ENCODE peak calls at places on chromosomes 6 and 20, in seven cellular contexts. One of them, this sample, is unnamed.

GRCh38 chr20:32925481-32926196 is 66.9 kb downstream of the EFCAB8 start:
- DNase-seq in endodermal cell: no peak
- DNase-seq in lung: no peak
- DNase-seq in psoas muscle: no peak
- DNase-seq in breast epithelium: no peak
- DNase-seq in adrenal gland: no peak
- DNase-seq in tibial nerve: no peak
- DNase-seq in this sample: no peak

GRCh38 chr6:116624036-116624805 is 7.9 kb downstream of the RSPH4A start:
- DNase-seq in adrenal gland: no peak
- DNase-seq in lung: no peak
- DNase-seq in tibial nerve: no peak
- DNase-seq in breast epithelium: no peak
- DNase-seq in psoas muscle: no peak
- DNase-seq in endodermal cell: no peak
- DNase-seq in this sample: no peak

GRCh38 chr6:161013697-161014096 is 22.1 kb downstream of the MAP3K4 start:
- DNase-seq in endodermal cell: no peak
- DNase-seq in psoas muscle: no peak
- DNase-seq in tibial nerve: no peak
- DNase-seq in adrenal gland: no peak
- DNase-seq in lung: no peak
- DNase-seq in breast epithelium: no peak
- DNase-seq in this sample: no peak

GRCh38 chr6:48624631-48625030 is 513.6 kb upstream of the PTCHD4 start:
- DNase-seq in psoas muscle: no peak
- DNase-seq in adrenal gland: no peak
- DNase-seq in breast epithelium: no peak
- DNase-seq in endodermal cell: no peak
- DNase-seq in lung: no peak
- DNase-seq in tibial nerve: no peak
- DNase-seq in this sample: no peak

GRCh38 chr20:2397595-2398145 is 17.0 kb downstream of the TGM6 start:
- DNase-seq in lung: no peak
- DNase-seq in tibial nerve: no peak
- DNase-seq in psoas muscle: no peak
- DNase-seq in adrenal gland: no peak
- DNase-seq in endodermal cell: peak
- DNase-seq in breast epithelium: no peak
- DNase-seq in this sample: no peak

GRCh38 chr20:29874476-29875202 is 1382.8 kb upstream of the DEFB115 start:
- DNase-seq in adrenal gland: peak
- DNase-seq in breast epithelium: peak
- DNase-seq in endodermal cell: no peak
- DNase-seq in lung: no peak
- DNase-seq in tibial nerve: no peak
- DNase-seq in psoas muscle: no peak
- DNase-seq in this sample: no peak

GRCh38 chr6:139291813-139292619 is at the start of gene TXLNB:
- DNase-seq in psoas muscle: peak
- DNase-seq in tibial nerve: peak
- DNase-seq in lung: peak
- DNase-seq in endodermal cell: peak
- DNase-seq in adrenal gland: peak
- DNase-seq in breast epithelium: peak
- DNase-seq in this sample: peak

GRCh38 chr6:53524455-53524815 is 20.5 kb downstream of the GCLC start:
- DNase-seq in tibial nerve: no peak
- DNase-seq in breast epithelium: no peak
- DNase-seq in lung: no peak
- DNase-seq in psoas muscle: no peak
- DNase-seq in endodermal cell: no peak
- DNase-seq in adrenal gland: no peak
- DNase-seq in this sample: no peak

GRCh38 chr6:8065519-8065911 is 1.3 kb upstream of the BLOC1S5 start:
- DNase-seq in tibial nerve: no peak
- DNase-seq in endodermal cell: no peak
- DNase-seq in breast epithelium: no peak
- DNase-seq in adrenal gland: no peak
- DNase-seq in lung: no peak
- DNase-seq in psoas muscle: no peak
- DNase-seq in this sample: peak

GRCh38 chr6:71012871-71013456 is 56.1 kb upstream of the B3GAT2 start:
- DNase-seq in endodermal cell: peak
- DNase-seq in adrenal gland: peak
- DNase-seq in breast epithelium: no peak
- DNase-seq in tibial nerve: no peak
- DNase-seq in psoas muscle: no peak
- DNase-seq in lung: no peak
- DNase-seq in this sample: no peak

GRCh38 chr20:60977896-60978295 is 274.2 kb upstream of the CDH4 start:
- DNase-seq in tibial nerve: no peak
- DNase-seq in endodermal cell: no peak
- DNase-seq in psoas muscle: no peak
- DNase-seq in adrenal gland: no peak
- DNase-seq in breast epithelium: no peak
- DNase-seq in lung: no peak
- DNase-seq in this sample: peak

GRCh38 chr6:159955945-159956361 is 12.9 kb upstream of the IGF2R start:
- DNase-seq in psoas muscle: no peak
- DNase-seq in adrenal gland: no peak
- DNase-seq in endodermal cell: no peak
- DNase-seq in breast epithelium: no peak
- DNase-seq in tibial nerve: no peak
- DNase-seq in lung: no peak
- DNase-seq in this sample: no peak

GRCh38 chr6:159959165-159959975 is 9.5 kb upstream of the IGF2R start:
- DNase-seq in psoas muscle: no peak
- DNase-seq in endodermal cell: no peak
- DNase-seq in lung: no peak
- DNase-seq in adrenal gland: no peak
- DNase-seq in breast epithelium: no peak
- DNase-seq in tibial nerve: no peak
- DNase-seq in this sample: no peak

GRCh38 chr6:159961523-159961922 is 7.4 kb upstream of the IGF2R start:
- DNase-seq in endodermal cell: no peak
- DNase-seq in lung: no peak
- DNase-seq in tibial nerve: no peak
- DNase-seq in breast epithelium: no peak
- DNase-seq in psoas muscle: no peak
- DNase-seq in adrenal gland: no peak
- DNase-seq in this sample: no peak

GRCh38 chr6:159959976-159960384 is 8.9 kb upstream of the IGF2R start:
- DNase-seq in tibial nerve: no peak
- DNase-seq in breast epithelium: no peak
- DNase-seq in psoas muscle: no peak
- DNase-seq in endodermal cell: no peak
- DNase-seq in lung: no peak
- DNase-seq in adrenal gland: no peak
- DNase-seq in this sample: no peak

DNA sequence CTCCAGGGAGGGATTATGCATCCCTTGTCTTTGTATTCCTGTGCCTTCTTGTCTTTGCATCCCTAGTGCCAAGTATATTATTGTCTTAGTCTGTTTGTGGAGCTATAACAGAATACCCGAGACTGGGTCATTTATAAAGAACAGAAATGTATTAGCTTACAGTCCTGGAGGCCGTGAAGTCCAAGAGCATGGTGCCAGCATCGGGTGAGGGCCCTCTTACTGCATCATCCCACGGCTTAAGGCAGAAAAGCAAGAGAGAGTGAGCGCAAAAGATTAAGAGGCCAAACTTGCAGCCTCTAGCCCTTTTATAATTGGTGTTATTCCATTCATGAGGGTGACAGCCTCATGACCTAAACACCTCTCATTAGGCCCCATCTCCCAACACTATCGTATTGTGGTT is 8.4 kb upstream of the IGF2R start:
- DNase-seq in breast epithelium: no peak
- DNase-seq in lung: no peak
- DNase-seq in psoas muscle: no peak
- DNase-seq in adrenal gland: no peak
- DNase-seq in tibial nerve: no peak
- DNase-seq in endodermal cell: no peak
- DNase-seq in this sample: no peak
- H3K27ac ChIP-seq in breast epithelium: peak
- H3K27ac ChIP-seq in lung: peak
- H3K27ac ChIP-seq in psoas muscle: no peak
- H3K27ac ChIP-seq in adrenal gland: peak
- H3K27ac ChIP-seq in tibial nerve: peak
- H3K27ac ChIP-seq in endodermal cell: no peak
- H3K27ac ChIP-seq in this sample: no peak

DNA sequence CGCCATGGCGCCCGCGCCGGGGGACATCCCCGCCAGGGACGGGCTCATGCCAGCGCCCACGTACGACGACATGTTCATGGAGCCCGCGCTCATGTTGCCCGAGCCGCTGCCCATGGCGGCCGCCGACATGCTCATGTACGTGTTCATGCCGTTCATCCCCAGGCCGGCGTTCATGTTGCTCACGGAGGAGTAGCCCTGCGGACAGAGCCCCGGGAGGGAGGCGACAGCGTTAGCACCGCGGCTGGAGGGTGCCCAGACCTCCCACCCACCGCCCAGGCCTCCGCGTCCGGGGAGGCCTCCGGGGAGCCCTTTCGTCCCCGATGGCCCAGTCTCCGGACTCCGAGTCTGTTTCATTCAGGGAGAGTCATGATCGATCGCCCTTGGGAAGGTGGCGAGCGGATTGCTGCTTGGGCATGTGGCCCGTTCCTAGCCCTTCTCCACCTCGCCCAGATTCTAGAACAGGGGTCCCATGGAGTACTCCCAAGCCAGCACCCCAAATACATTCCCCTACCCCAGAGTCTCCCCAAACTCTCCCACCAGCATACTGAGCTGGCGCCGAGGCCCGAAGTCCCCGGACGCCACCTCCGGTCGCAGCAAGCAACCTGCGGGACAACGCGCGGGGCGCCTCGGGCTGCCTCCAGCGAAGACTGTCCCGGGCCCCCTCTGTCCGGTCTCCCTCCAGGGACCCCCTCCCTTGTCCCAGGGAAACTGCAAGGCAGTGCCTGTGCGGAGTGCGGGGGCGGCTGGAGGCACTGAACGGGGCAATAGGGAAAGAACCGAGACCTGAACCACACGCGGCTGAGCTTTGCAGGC is 1.2 kb downstream of the FOXA2 start:
- DNase-seq in endodermal cell: peak
- DNase-seq in tibial nerve: no peak
- DNase-seq in breast epithelium: no peak
- DNase-seq in adrenal gland: no peak
- DNase-seq in lung: no peak
- DNase-seq in psoas muscle: no peak
- DNase-seq in this sample: no peak
- TF ChIP-seq CTCF in endodermal cell: peak
- TF ChIP-seq CTCF in tibial nerve: no peak
- TF ChIP-seq CTCF in breast epithelium: no peak
- TF ChIP-seq CTCF in adrenal gland: no peak
- TF ChIP-seq CTCF in lung: no peak
- TF ChIP-seq CTCF in psoas muscle: no peak
- TF ChIP-seq CTCF in this sample: no peak

GRCh38 chr20:63234693-63235398 is 859 bp upstream of the BIRC7 start:
- DNase-seq in psoas muscle: no peak
- DNase-seq in lung: no peak
- DNase-seq in breast epithelium: no peak
- DNase-seq in adrenal gland: no peak
- DNase-seq in endodermal cell: peak
- DNase-seq in tibial nerve: no peak
- DNase-seq in this sample: no peak

GRCh38 chr20:63235399-63235983 is at the start of gene BIRC7:
- DNase-seq in breast epithelium: no peak
- DNase-seq in adrenal gland: no peak
- DNase-seq in tibial nerve: no peak
- DNase-seq in lung: no peak
- DNase-seq in psoas muscle: no peak
- DNase-seq in endodermal cell: no peak
- DNase-seq in this sample: no peak

GRCh38 chr20:63238491-63239126 is 2.9 kb downstream of the BIRC7 start:
- DNase-seq in psoas muscle: no peak
- DNase-seq in tibial nerve: no peak
- DNase-seq in endodermal cell: no peak
- DNase-seq in adrenal gland: no peak
- DNase-seq in lung: no peak
- DNase-seq in breast epithelium: no peak
- DNase-seq in this sample: no peak

GRCh38 chr20:63233924-63234323 is 1.8 kb upstream of the BIRC7 start:
- DNase-seq in tibial nerve: no peak
- DNase-seq in breast epithelium: no peak
- DNase-seq in lung: no peak
- DNase-seq in adrenal gland: no peak
- DNase-seq in psoas muscle: no peak
- DNase-seq in endodermal cell: no peak
- DNase-seq in this sample: no peak

DNA sequence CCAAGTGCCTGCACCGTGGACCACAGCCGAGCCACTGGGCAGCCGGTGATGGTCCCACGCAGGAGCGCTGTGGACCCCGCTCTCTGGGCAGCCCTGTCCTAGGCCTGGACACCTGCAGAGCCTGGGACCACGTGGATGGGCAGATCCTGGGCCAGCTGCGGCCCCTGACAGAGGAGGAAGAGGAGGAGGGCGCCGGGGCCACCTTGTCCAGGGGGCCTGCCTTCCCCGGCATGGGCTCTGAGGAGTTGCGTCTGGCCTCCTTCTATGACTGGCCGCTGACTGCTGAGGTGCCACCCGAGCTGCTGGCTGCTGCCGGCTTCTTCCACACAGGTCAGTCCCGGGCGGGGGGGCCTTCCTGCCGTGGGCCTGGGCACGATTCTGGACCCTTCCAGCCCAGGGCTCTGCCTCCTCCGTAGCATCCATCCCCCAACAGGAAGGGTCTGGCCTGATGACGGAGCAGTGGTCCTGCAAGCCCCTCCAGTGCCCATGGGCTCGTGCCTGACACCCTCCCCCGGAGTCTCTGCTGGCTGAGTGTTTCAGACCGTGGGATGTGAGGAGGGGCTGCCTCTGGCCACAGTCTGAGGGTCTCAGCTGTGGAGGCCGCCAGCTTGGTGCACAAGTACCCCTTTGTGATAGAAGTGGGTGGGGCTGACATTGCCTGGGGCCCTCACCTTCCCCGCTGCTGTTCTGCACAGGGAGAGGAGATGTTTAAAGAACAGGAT is 572 bp downstream of the BIRC7 start:
- DNase-seq in psoas muscle: no peak
- DNase-seq in endodermal cell: no peak
- DNase-seq in adrenal gland: no peak
- DNase-seq in tibial nerve: no peak
- DNase-seq in lung: no peak
- DNase-seq in breast epithelium: no peak
- DNase-seq in this sample: no peak
- H3K4me3 ChIP-seq in psoas muscle: no peak
- H3K4me3 ChIP-seq in endodermal cell: no peak
- H3K4me3 ChIP-seq in adrenal gland: no peak
- H3K4me3 ChIP-seq in tibial nerve: peak
- H3K4me3 ChIP-seq in lung: no peak
- H3K4me3 ChIP-seq in breast epithelium: no peak
- H3K4me3 ChIP-seq in this sample: no peak

DNA sequence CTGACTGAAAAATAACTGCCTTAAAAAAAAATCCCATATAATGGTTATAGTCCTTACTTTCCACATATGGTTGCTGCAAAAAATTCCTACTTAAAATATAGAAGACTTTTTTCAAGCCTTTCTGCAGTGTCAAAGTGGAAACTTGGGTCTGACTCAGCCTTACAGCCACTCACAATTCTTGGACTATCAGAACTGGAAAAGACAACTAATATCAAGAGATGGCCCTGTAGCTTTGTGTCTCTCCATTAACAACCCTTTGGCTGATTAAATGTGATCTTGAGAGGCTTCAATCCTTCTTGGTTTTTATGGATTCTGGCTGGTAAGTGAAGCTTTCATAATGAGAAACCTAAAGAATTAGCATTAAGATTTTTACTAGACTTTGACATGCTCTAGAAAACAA is 307.8 kb downstream of the RNGTT start:
- DNase-seq in tibial nerve: no peak
- DNase-seq in lung: no peak
- DNase-seq in adrenal gland: no peak
- DNase-seq in endodermal cell: no peak
- DNase-seq in psoas muscle: no peak
- DNase-seq in breast epithelium: no peak
- DNase-seq in this sample: no peak
- H3K27ac ChIP-seq in tibial nerve: no peak
- H3K27ac ChIP-seq in lung: no peak
- H3K27ac ChIP-seq in adrenal gland: no peak
- H3K27ac ChIP-seq in endodermal cell: no peak
- H3K27ac ChIP-seq in psoas muscle: no peak
- H3K27ac ChIP-seq in breast epithelium: no peak
- H3K27ac ChIP-seq in this sample: no peak

This sample was measured in dorsolateral prefrontal cortex.